ENCODE peak calls at places on chromosomes 6 and 20, in eight cellular contexts. U is psoas muscle, X is spleen, S is left lung, O is HCT116, G is testis, C is H1, P is breast epithelium. J is an unnamed sample.

GRCh38 chr20:47857142-47857993 is 72.1 kb upstream of the SULF2 start:
- DNase-seq in O (no peak), C (no peak), X (no peak), P (peak; percentile 42), S (no peak), G (no peak), U (peak; percentile 30), J (no peak)

GRCh38 chr20:17647391-17648305 is 34.4 kb downstream of the RRBP1 start:
- DNase-seq in P (no peak), O (no peak), C (no peak), G (no peak), U (no peak), X (peak; percentile 67), S (peak; percentile 18), J (no peak)

GRCh38 chr20:61803416-61803902 is 262.2 kb downstream of the TAF4 start:
- DNase-seq in O (no peak), S (no peak), C (no peak), G (no peak), P (no peak), X (peak; percentile 55), U (no peak), J (no peak)

GRCh38 chr6:20830576-20830975 is 296.3 kb downstream of the CDKAL1 start:
- DNase-seq in C (no peak), O (no peak), G (no peak), S (no peak), U (no peak), X (no peak), P (no peak), J (no peak)

GRCh38 chr6:81126150-81126549 is 626.3 kb downstream of the TENT5A start:
- DNase-seq in S (no peak), X (no peak), G (no peak), U (no peak), P (no peak), C (no peak), O (no peak), J (no peak)

GRCh38 chr6:89145461-89145961 is 344 bp upstream of the PM20D2 start:
- DNase-seq in X (no peak), O (no peak), S (no peak), P (no peak), C (no peak), U (no peak), G (peak; percentile 28), J (peak; percentile 30)

GRCh38 chr20:59120491-59120890 is 43.1 kb upstream of the ZNF831 start:
- DNase-seq in U (no peak), O (no peak), P (no peak), S (no peak), G (no peak), X (no peak), C (no peak), J (no peak)

GRCh38 chr6:53615633-53616449 is 49.7 kb downstream of the KLHL31 start:
- DNase-seq in P (no peak), S (no peak), G (no peak), X (no peak), C (no peak), U (no peak), O (peak; percentile 99), J (peak; percentile 88)

GRCh38 chr6:89144358-89145041 is 1.4 kb upstream of the PM20D2 start:
- DNase-seq in C (no peak), O (no peak), U (no peak), P (no peak), G (no peak), S (no peak), X (no peak), J (no peak)

GRCh38 chr20:58695895-58696375 is 3.3 kb downstream of the NPEPL1 start:
- DNase-seq in C (no peak), P (no peak), S (no peak), O (no peak), G (no peak), X (peak; percentile 69), U (no peak), J (no peak)

GRCh38 chr6:169253745-169254238 is at the start of gene THBS2:
- DNase-seq in O (no peak), C (peak; percentile 57), X (no peak), U (peak; percentile 74), S (peak; percentile 77), P (peak; percentile 45), G (no peak), J (peak; percentile 46)

GRCh38 chr6:81800666-81801065 is 48.2 kb upstream of the TENT5A start:
- DNase-seq in X (no peak), S (no peak), P (no peak), G (no peak), O (no peak), C (no peak), U (no peak), J (no peak)

GRCh38 chr6:139468178-139468577 is 93.7 kb upstream of the CITED2 start:
- DNase-seq in O (no peak), G (no peak), X (no peak), S (no peak), U (no peak), P (no peak), C (no peak), J (peak; percentile 52)

GRCh38 chr6:34745277-34746103 is 11.8 kb upstream of the SNRPC start:
- DNase-seq in S (peak; percentile 44), X (no peak), O (no peak), C (no peak), G (no peak), U (no peak), P (peak; percentile 69), J (peak; percentile 55)

GRCh38 chr6:28683945-28684538 is 158.4 kb downstream of the GPX5 start:
- DNase-seq in U (no peak), G (peak; percentile 70), P (no peak), C (no peak), X (no peak), S (no peak), O (peak; percentile 60), J (peak; percentile 24)

GRCh38 chr20:56710577-56711465 is 81.7 kb downstream of the TFAP2C start:
- DNase-seq in G (no peak), U (no peak), P (no peak), O (peak; percentile 6), C (no peak), X (no peak), S (peak; percentile 52), J (peak; percentile 73)

GRCh38 chr6:1184318-1184717 is 127.6 kb upstream of the FOXQ1 start:
- DNase-seq in U (no peak), X (no peak), P (no peak), C (no peak), O (no peak), S (no peak), G (no peak), J (no peak)

GRCh38 chr6:6469074-6469473 is 119.4 kb upstream of the LY86 start:
- DNase-seq in U (no peak), P (peak; percentile 18), G (no peak), C (no peak), S (no peak), X (no peak), O (no peak), J (peak; percentile 59)

GRCh38 chr6:6479706-6480250 is 108.7 kb upstream of the LY86 start:
- DNase-seq in X (no peak), G (no peak), U (no peak), O (no peak), P (no peak), C (no peak), S (no peak), J (no peak)

GRCh38 chr6:6471276-6471675 is 117.2 kb upstream of the LY86 start:
- DNase-seq in S (no peak), P (no peak), U (no peak), C (no peak), X (no peak), G (no peak), O (no peak), J (no peak)

GRCh38 chr6:6470112-6470511 is 118.4 kb upstream of the LY86 start:
- DNase-seq in S (no peak), G (no peak), P (no peak), C (no peak), O (no peak), X (no peak), U (no peak), J (no peak)

GRCh38 chr6:6474170-6474920 is 114.2 kb upstream of the LY86 start:
- DNase-seq in X (no peak), U (no peak), C (no peak), P (no peak), G (no peak), O (no peak), S (no peak), J (no peak)
- H3K27ac ChIP-seq in X (no peak overlapping the region), U (no peak overlapping the region), C (no peak overlapping the region), P (no peak overlapping the region), G (no peak overlapping the region), O (no peak overlapping the region), S (no peak overlapping the region), J (no peak overlapping the region)

GRCh38 chr6:95768539-95768938 is 191.2 kb downstream of the MANEA start:
- DNase-seq in P (no peak), S (no peak), G (no peak), U (no peak), C (peak; percentile 52), X (no peak), O (no peak), J (no peak)
- TF ChIP-seq CTCF in P (no peak), S (no peak), G (no peak), U (no peak), C (peak; percentile 39), X (no peak), O (no peak), J (no peak)

GRCh38 chr6:3751019-3751729 is at the start of gene PXDC1:
- DNase-seq in P (no peak), C (peak; percentile 70), U (no peak), O (no peak), X (peak; percentile 86), S (no peak), G (no peak), J (no peak)

GRCh38 chr6:3748726-3749389 is 2.7 kb downstream of the PXDC1 start:
- DNase-seq in U (no peak), P (no peak), C (no peak), G (no peak), O (no peak), X (no peak), S (no peak), J (no peak)

GRCh38 chr6:3749390-3749978 is 2.0 kb downstream of the PXDC1 start:
- DNase-seq in P (peak; percentile 74), U (no peak), G (no peak), S (peak; percentile 54), O (no peak), C (no peak), X (no peak), J (peak; percentile 45)

GRCh38 chr6:3750324-3751018 is 1.0 kb downstream of the PXDC1 start:
- DNase-seq in C (peak; percentile 76), X (peak; percentile 92), S (peak; percentile 93), U (peak; percentile 89), P (peak; percentile 88), G (peak; percentile 91), O (no peak), J (peak; percentile 69)

GRCh38 chr6:3749991-3750323 is 1.6 kb downstream of the PXDC1 start:
- DNase-seq in U (peak; percentile 72), S (peak; percentile 52), X (no peak), G (peak; percentile 74), O (no peak), C (no peak), P (peak; percentile 72), J (peak; percentile 84)
- H3K27ac ChIP-seq in U (peak overlapping the region; percentile 91), S (peak overlapping the region; percentile 98), X (peak overlapping the region; percentile 92), G (peak overlapping the region; percentile 96), O (peak overlapping the region; percentile 30), C (no peak overlapping the region), P (peak overlapping the region; percentile 99), J (peak overlapping the region; percentile 99)

DNA sequence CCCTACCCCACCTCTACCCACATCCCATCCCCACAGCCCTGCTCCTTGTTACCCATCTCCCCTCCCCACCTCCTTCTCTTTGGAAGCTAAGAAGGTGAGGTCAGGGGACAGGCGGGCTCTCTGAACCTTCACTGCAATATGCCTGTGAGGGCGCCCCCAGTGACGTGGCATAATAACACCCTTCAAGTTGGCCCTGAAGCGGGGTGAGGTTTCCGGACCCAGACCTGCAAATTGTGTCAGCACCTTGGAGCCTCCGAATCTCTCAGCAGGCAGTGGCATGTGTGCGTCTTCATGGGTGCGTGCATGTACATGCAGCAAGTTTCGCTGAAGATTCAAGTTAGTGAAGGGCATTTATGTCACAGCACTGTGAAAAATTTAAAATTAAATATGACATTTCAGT is 114.6 kb downstream of the SOBP start:
- DNase-seq in G (no peak), X (no peak), U (no peak), C (peak; percentile 66), P (no peak), O (no peak), S (no peak), J (no peak)
- TF ChIP-seq CTCF in G (no peak), X (no peak), U (no peak), C (peak; percentile 41), P (no peak), O (no peak), S (no peak), J (no peak)

J was measured in RWPE1.